ENCODE peak calls at places on chromosomes 5 and 9, in nine cellular contexts. I is endothelial cell; U is sigmoid colon; A is Panc1; G is activated CD4-positive, alpha-beta T cell treated with anti-CD3 and anti-CD28 coated beads, Interleukin-2, amount 10 ng/mL, durations not matched to agents 7 days and 5 days; E is left ventricle myocardium superior; P is foreskin fibroblast; N is GM12865; S is SK-N-SH. Q is an unnamed sample.

GRCh38 chr9:90457386-90458080 is 185.1 kb downstream of the DIRAS2 start:
- DNase-seq in I (no peak), U (no peak), A (no peak), G (no peak), E (no peak), P (no peak), N (no peak), S (no peak), Q (no peak)

GRCh38 chr9:4937436-4937835 is 47.6 kb upstream of the JAK2 start:
- DNase-seq in I (no peak), U (no peak), A (no peak), G (no peak), E (no peak), P (no peak), N (peak), S (no peak), Q (no peak)

GRCh38 chr5:87190041-87190440 is 77.6 kb upstream of the RASA1 start:
- DNase-seq in I (no peak), U (no peak), A (no peak), G (no peak), E (no peak), P (no peak), N (no peak), S (no peak), Q (no peak)

GRCh38 chr5:80961376-80962281 is 1.5 kb downstream of the RASGRF2 start:
- DNase-seq in I (peak), U (no peak), A (no peak), G (peak), E (no peak), P (peak), N (no peak), S (no peak), Q (peak)

GRCh38 chr9:93509084-93509483 is 55.7 kb upstream of the FAM120AOS start:
- DNase-seq in I (no peak), U (no peak), A (no peak), G (no peak), E (no peak), P (no peak), N (no peak), S (peak), Q (no peak)

GRCh38 chr5:74103131-74104023 is 477.4 kb downstream of the ARHGEF28 start:
- DNase-seq in I (no peak), U (no peak), A (no peak), G (no peak), E (no peak), P (no peak), N (no peak), S (no peak), Q (no peak)

GRCh38 chr9:72145093-72145492 is 4.1 kb upstream of the GDA start:
- DNase-seq in I (no peak), U (no peak), A (no peak), G (no peak), E (no peak), P (no peak), N (no peak), S (no peak), Q (no peak)

GRCh38 chr9:4548796-4549725 is 58.8 kb downstream of the SLC1A1 start:
- DNase-seq in I (peak), U (no peak), A (no peak), G (no peak), E (peak), P (no peak), N (peak), S (peak), Q (peak)

GRCh38 chr9:121676916-121677315 is 25.5 kb downstream of the DAB2IP start:
- DNase-seq in I (no peak), U (no peak), A (no peak), G (no peak), E (no peak), P (no peak), N (no peak), S (no peak), Q (no peak)

Q was measured in A673.